ENCODE peak calls at places on chromosome 17, in five cellular contexts. One of them, this sample, is unnamed.

GRCh38 chr17:75313941-75314550 is 24.8 kb upstream of the SLC25A19 start:
- DNase-seq in prostate gland: no peak
- DNase-seq in epithelial cell of proximal tubule: no peak
- DNase-seq in fibroblast of the aortic adventitia: peak; percentile 16
- DNase-seq in spleen: no peak
- DNase-seq in this sample: no peak

GRCh38 chr17:10192963-10193362 is 5.4 kb downstream of the GAS7 start:
- DNase-seq in fibroblast of the aortic adventitia: peak; percentile 77
- DNase-seq in prostate gland: no peak
- DNase-seq in epithelial cell of proximal tubule: no peak
- DNase-seq in spleen: no peak
- DNase-seq in this sample: peak; percentile 84

GRCh38 chr17:30831257-30831656 is 509 bp upstream of the ATAD5 start:
- DNase-seq in prostate gland: no peak
- DNase-seq in spleen: no peak
- DNase-seq in epithelial cell of proximal tubule: no peak
- DNase-seq in fibroblast of the aortic adventitia: peak; percentile 23
- DNase-seq in this sample: peak; percentile 23

GRCh38 chr17:2949469-2950044 is 113.8 kb downstream of the OR1D5 start:
- DNase-seq in epithelial cell of proximal tubule: no peak
- DNase-seq in spleen: peak; percentile 51
- DNase-seq in prostate gland: no peak
- DNase-seq in fibroblast of the aortic adventitia: peak; percentile 60
- DNase-seq in this sample: peak; percentile 78

GRCh38 chr17:62995377-62995885 is 29.4 kb downstream of the TANC2 start:
- DNase-seq in prostate gland: no peak
- DNase-seq in epithelial cell of proximal tubule: no peak
- DNase-seq in spleen: no peak
- DNase-seq in fibroblast of the aortic adventitia: peak; percentile 68
- DNase-seq in this sample: peak; percentile 45

GRCh38 chr17:44738214-44738906 is 20.4 kb upstream of the ADAM11 start:
- DNase-seq in epithelial cell of proximal tubule: peak; percentile 64
- DNase-seq in prostate gland: no peak
- DNase-seq in spleen: no peak
- DNase-seq in fibroblast of the aortic adventitia: no peak
- DNase-seq in this sample: peak; percentile 40

GRCh38 chr17:13273744-13274295 is 256.0 kb upstream of the ELAC2 start:
- DNase-seq in prostate gland: no peak
- DNase-seq in spleen: no peak
- DNase-seq in fibroblast of the aortic adventitia: no peak
- DNase-seq in epithelial cell of proximal tubule: no peak
- DNase-seq in this sample: no peak

GRCh38 chr17:28916302-28916934 is 13.5 kb upstream of the DHRS13 start:
- DNase-seq in epithelial cell of proximal tubule: no peak
- DNase-seq in prostate gland: peak; percentile 53
- DNase-seq in fibroblast of the aortic adventitia: peak; percentile 62
- DNase-seq in spleen: no peak
- DNase-seq in this sample: peak; percentile 57

GRCh38 chr17:58247511-58248363 is 9.4 kb downstream of the LPO start:
- DNase-seq in spleen: no peak
- DNase-seq in fibroblast of the aortic adventitia: no peak
- DNase-seq in prostate gland: no peak
- DNase-seq in epithelial cell of proximal tubule: no peak
- DNase-seq in this sample: no peak

GRCh38 chr17:19372439-19372838 is 5.9 kb upstream of the MAPK7 start:
- DNase-seq in spleen: no peak
- DNase-seq in fibroblast of the aortic adventitia: no peak
- DNase-seq in prostate gland: no peak
- DNase-seq in epithelial cell of proximal tubule: no peak
- DNase-seq in this sample: no peak

GRCh38 chr17:77695386-77695785 is 263.1 kb upstream of the TNRC6C start:
- DNase-seq in spleen: no peak
- DNase-seq in fibroblast of the aortic adventitia: no peak
- DNase-seq in epithelial cell of proximal tubule: no peak
- DNase-seq in prostate gland: no peak
- DNase-seq in this sample: no peak

GRCh38 chr17:32564325-32564724 is 77.5 kb downstream of the CDK5R1 start:
- DNase-seq in prostate gland: no peak
- DNase-seq in fibroblast of the aortic adventitia: no peak
- DNase-seq in epithelial cell of proximal tubule: no peak
- DNase-seq in spleen: no peak
- DNase-seq in this sample: no peak

GRCh38 chr17:14084955-14085354 is 15.7 kb downstream of the COX10 start:
- DNase-seq in prostate gland: no peak
- DNase-seq in epithelial cell of proximal tubule: no peak
- DNase-seq in spleen: no peak
- DNase-seq in fibroblast of the aortic adventitia: no peak
- DNase-seq in this sample: no peak

GRCh38 chr17:82813299-82814051 is 26.3 kb downstream of the ZNF750 start:
- DNase-seq in fibroblast of the aortic adventitia: no peak
- DNase-seq in spleen: no peak
- DNase-seq in prostate gland: no peak
- DNase-seq in epithelial cell of proximal tubule: no peak
- DNase-seq in this sample: no peak

GRCh38 chr17:70872194-70872593 is 702.9 kb downstream of the KCNJ2 start:
- DNase-seq in epithelial cell of proximal tubule: no peak
- DNase-seq in fibroblast of the aortic adventitia: no peak
- DNase-seq in prostate gland: no peak
- DNase-seq in spleen: no peak
- DNase-seq in this sample: no peak

GRCh38 chr17:4607773-4608187 is 23.5 kb downstream of the SMTNL2 start:
- DNase-seq in prostate gland: no peak
- DNase-seq in fibroblast of the aortic adventitia: peak; percentile 78
- DNase-seq in spleen: no peak
- DNase-seq in epithelial cell of proximal tubule: peak; percentile 46
- DNase-seq in this sample: peak; percentile 63

GRCh38 chr17:58531661-58532554 is 17.5 kb upstream of the MTMR4 start:
- DNase-seq in fibroblast of the aortic adventitia: no peak
- DNase-seq in prostate gland: peak; percentile 32
- DNase-seq in epithelial cell of proximal tubule: no peak
- DNase-seq in spleen: peak; percentile 91
- DNase-seq in this sample: peak; percentile 12

GRCh38 chr17:68016838-68017237 is 18.7 kb upstream of the KPNA2 start:
- DNase-seq in fibroblast of the aortic adventitia: no peak
- DNase-seq in spleen: no peak
- DNase-seq in epithelial cell of proximal tubule: no peak
- DNase-seq in prostate gland: no peak
- DNase-seq in this sample: no peak

GRCh38 chr17:68021963-68022362 is 13.6 kb upstream of the KPNA2 start:
- DNase-seq in fibroblast of the aortic adventitia: no peak
- DNase-seq in spleen: no peak
- DNase-seq in epithelial cell of proximal tubule: no peak
- DNase-seq in prostate gland: no peak
- DNase-seq in this sample: no peak

GRCh38 chr17:68019336-68019674 is 16.2 kb upstream of the KPNA2 start:
- DNase-seq in prostate gland: no peak
- DNase-seq in fibroblast of the aortic adventitia: no peak
- DNase-seq in spleen: no peak
- DNase-seq in epithelial cell of proximal tubule: no peak
- DNase-seq in this sample: no peak

GRCh38 chr17:68020451-68020779 is 15.1 kb upstream of the KPNA2 start:
- DNase-seq in epithelial cell of proximal tubule: no peak
- DNase-seq in spleen: no peak
- DNase-seq in fibroblast of the aortic adventitia: peak; percentile 11
- DNase-seq in prostate gland: no peak
- DNase-seq in this sample: peak; percentile 10

DNA sequence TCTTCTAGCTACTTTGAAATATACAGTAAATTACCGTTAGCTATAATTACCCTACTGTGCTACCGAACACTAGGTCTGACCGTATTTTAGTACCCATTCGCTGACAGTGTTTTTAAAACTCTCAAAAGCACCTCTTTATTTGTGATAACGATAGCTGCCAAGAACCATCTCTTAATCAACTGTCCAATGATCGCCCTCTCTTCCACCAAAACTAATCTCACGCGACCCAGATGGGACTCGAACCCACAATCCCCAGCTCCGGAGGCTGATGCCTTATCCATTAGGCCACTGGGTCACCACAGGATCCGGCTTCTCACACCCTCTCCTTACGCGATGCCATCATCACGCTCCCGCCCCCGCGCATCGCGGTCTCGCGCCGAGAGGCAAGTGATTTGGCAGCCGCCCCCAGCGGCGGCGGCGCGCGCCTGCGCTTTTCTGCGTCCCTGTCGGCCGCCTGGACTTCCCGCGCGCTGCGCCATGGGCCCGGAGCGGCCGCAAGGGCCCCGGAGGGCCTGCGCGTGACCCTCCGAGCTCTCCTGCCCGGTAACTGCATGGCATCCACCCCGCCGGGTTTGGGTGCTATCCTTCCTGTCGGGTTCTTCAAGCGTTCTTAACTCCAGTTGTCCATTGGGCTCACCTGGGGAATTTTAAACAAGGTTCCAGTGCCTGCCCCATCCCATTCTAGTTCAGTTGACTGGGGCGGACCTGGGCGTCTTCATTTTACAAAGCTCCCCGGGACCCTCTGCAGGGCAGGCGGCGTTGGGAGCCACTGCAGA is 15.7 kb upstream of the KPNA2 start:
- DNase-seq in fibroblast of the aortic adventitia: peak; percentile 95
- DNase-seq in prostate gland: peak; percentile 94
- DNase-seq in epithelial cell of proximal tubule: peak; percentile 61
- DNase-seq in spleen: peak; percentile 98
- DNase-seq in this sample: peak; percentile 94
- TF ChIP-seq CTCF in fibroblast of the aortic adventitia: peak; percentile 23
- TF ChIP-seq CTCF in prostate gland: peak; percentile 73
- TF ChIP-seq CTCF in epithelial cell of proximal tubule: peak; percentile 38
- TF ChIP-seq CTCF in spleen: peak; percentile 67
- TF ChIP-seq CTCF in this sample: no peak

GRCh38 chr17:7005716-7006115 is 6.7 kb upstream of the RNASEK start:
- DNase-seq in fibroblast of the aortic adventitia: no peak
- DNase-seq in epithelial cell of proximal tubule: no peak
- DNase-seq in prostate gland: no peak
- DNase-seq in spleen: no peak
- DNase-seq in this sample: no peak
- H3K4me3 ChIP-seq in fibroblast of the aortic adventitia: no peak overlapping the region
- H3K4me3 ChIP-seq in epithelial cell of proximal tubule: no peak overlapping the region
- H3K4me3 ChIP-seq in prostate gland: no peak overlapping the region
- H3K4me3 ChIP-seq in spleen: no peak overlapping the region
- H3K4me3 ChIP-seq in this sample: no peak overlapping the region

DNA sequence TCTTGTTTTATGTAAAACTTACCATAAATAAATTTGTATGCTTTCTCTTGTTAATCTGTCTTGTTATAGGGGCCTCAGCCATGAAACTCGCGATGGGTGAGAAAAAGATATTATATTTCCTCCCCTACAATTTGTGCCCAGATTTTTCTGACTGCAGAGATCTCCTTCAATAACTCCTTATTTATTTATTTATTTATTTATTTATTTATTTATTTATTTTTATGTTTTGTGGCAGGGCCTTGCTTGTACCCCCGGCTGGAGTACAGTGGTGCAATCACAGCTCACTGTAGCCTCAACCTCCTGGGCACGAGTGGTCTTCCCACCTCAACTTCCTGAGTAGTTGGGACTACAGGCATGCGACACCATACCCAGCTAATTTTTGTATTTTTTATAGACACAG is 23.3 kb upstream of the CCL5 start:
- DNase-seq in fibroblast of the aortic adventitia: no peak
- DNase-seq in epithelial cell of proximal tubule: no peak
- DNase-seq in prostate gland: no peak
- DNase-seq in spleen: no peak
- DNase-seq in this sample: no peak
- TF ChIP-seq CTCF in fibroblast of the aortic adventitia: no peak
- TF ChIP-seq CTCF in epithelial cell of proximal tubule: no peak
- TF ChIP-seq CTCF in prostate gland: no peak
- TF ChIP-seq CTCF in spleen: no peak
- TF ChIP-seq CTCF in this sample: no peak

DNA sequence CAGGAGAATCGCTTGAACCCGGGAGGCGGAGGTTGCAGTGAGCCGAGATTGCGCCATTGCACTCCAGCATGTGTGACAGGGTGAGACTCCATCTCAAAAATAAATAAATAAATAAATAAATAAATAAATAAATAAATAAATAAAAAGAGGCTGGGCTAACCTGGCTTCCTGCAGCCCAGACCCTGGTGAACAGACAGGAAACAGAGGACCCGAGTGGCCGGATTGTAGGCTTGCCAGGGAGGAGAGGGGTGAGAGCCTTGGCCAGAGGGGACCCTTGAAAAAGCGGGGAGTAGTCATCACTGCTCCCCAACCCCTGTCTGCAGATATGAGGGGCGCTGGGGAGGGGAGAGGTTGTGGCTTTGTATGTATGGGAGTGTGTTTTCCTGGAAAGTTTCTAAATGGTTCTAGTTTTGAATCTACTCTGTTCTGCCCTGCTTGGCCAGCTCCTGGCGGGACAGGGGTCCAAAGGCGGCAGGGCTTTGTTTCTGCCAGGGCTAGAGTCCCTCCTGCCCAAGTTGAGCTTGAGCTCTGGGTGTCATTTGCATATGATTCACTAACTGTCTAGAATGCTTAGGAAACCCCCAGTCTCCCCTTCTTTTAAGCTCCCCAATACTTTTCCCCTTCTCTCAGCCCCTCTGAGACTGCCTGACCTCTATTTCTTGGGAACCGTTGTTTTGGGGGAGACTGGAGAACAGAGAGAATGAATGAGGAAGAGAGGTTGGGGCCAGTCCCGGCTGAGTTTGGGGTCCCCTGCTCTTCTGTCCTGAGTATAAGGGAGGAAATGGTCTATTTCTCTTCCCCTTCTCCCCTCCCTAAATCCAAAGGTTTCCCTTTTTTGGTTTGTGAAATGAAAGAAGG is 16.4 kb downstream of the RARA start:
- DNase-seq in prostate gland: no peak
- DNase-seq in spleen: peak; percentile 76
- DNase-seq in fibroblast of the aortic adventitia: no peak
- DNase-seq in epithelial cell of proximal tubule: no peak
- DNase-seq in this sample: no peak
- H3K4me3 ChIP-seq in prostate gland: no peak overlapping the region
- H3K4me3 ChIP-seq in spleen: peak overlapping the region; percentile 53
- H3K4me3 ChIP-seq in fibroblast of the aortic adventitia: no peak overlapping the region
- H3K4me3 ChIP-seq in epithelial cell of proximal tubule: no peak overlapping the region
- H3K4me3 ChIP-seq in this sample: no peak overlapping the region

GRCh38 chr17:7842380-7842949 is 8.4 kb downstream of the KDM6B start:
- DNase-seq in prostate gland: peak; percentile 41
- DNase-seq in spleen: peak; percentile 96
- DNase-seq in epithelial cell of proximal tubule: no peak
- DNase-seq in fibroblast of the aortic adventitia: peak; percentile 86
- DNase-seq in this sample: peak; percentile 95
- TF ChIP-seq CTCF in prostate gland: no peak
- TF ChIP-seq CTCF in spleen: no peak
- TF ChIP-seq CTCF in epithelial cell of proximal tubule: no peak
- TF ChIP-seq CTCF in fibroblast of the aortic adventitia: no peak
- TF ChIP-seq CTCF in this sample: no peak